ENCODE peak calls at places on chromosomes 2 and 18, in six cellular contexts. I is T follicular helper cell; P is activated T-cell treated with anti-CD3 and anti-CD28 coated beads, Interleukin-2, amount 50 U/mL, for 48 hours; J is G401; L is GM19239; H is K562. T is an unnamed sample.
A peak's percentile ranks its signal among the peaks of the same experiment; 100 is the strongest.

GRCh38 chr2:28842042-28842441 is 28.1 kb downstream of the TRMT61B start:
- DNase-seq in L (no peak), J (no peak), I (no peak), P (no peak), H (no peak), T (no peak)

GRCh38 chr2:120856421-120856862 is 120.8 kb downstream of the GLI2 start:
- DNase-seq in L (no peak), P (no peak), J (no peak), H (peak; percentile 24), I (no peak), T (no peak)

GRCh38 chr2:7730449-7730848 is 813.2 kb downstream of the RNF144A start:
- DNase-seq in I (no peak), P (no peak), H (no peak), L (no peak), J (no peak), T (no peak)

GRCh38 chr18:3261393-3262233 is at the start of gene MYL12B:
- DNase-seq in I (peak; percentile 67), J (peak; percentile 76), H (peak; percentile 80), P (peak; percentile 85), L (peak; percentile 69), T (peak; percentile 65)

GRCh38 chr2:113124181-113124961 is 3.0 kb upstream of the IL1RN start:
- DNase-seq in P (no peak), J (no peak), L (no peak), H (no peak), I (no peak), T (peak; percentile 43)

GRCh38 chr2:29309090-29310054 is 194.2 kb downstream of the CLIP4 start:
- DNase-seq in I (peak; percentile 24), J (peak; percentile 66), P (peak; percentile 40), L (peak; percentile 57), H (peak; percentile 58), T (peak; percentile 79)

GRCh38 chr2:158325031-158325781 is 131.3 kb downstream of the CCDC148 start:
- DNase-seq in L (no peak), H (no peak), P (no peak), J (no peak), I (no peak), T (no peak)

GRCh38 chr18:69817335-69817935 is 130.2 kb downstream of the CD226 start:
- DNase-seq in J (no peak), L (no peak), P (no peak), I (no peak), H (no peak), T (no peak)

GRCh38 chr2:65920659-65921058 is 488.3 kb upstream of the SPRED2 start:
- DNase-seq in I (no peak), H (no peak), P (no peak), L (no peak), J (no peak), T (no peak)

GRCh38 chr2:237213325-237214040 is 127.8 kb downstream of the COPS8 start:
- DNase-seq in I (no peak), L (no peak), J (no peak), H (no peak), P (no peak), T (no peak)

GRCh38 chr2:182057002-182057401 is 71.3 kb downstream of the PPP1R1C start:
- DNase-seq in I (no peak), P (no peak), H (no peak), L (no peak), J (peak; percentile 18), T (no peak)

GRCh38 chr2:85181093-85181685 is 48.0 kb downstream of the TCF7L1 start:
- DNase-seq in J (no peak), L (no peak), I (no peak), H (no peak), P (no peak), T (no peak)

GRCh38 chr2:16700566-16701259 is 35.1 kb upstream of the CYRIA start:
- DNase-seq in J (no peak), H (no peak), P (no peak), L (no peak), I (no peak), T (no peak)

GRCh38 chr2:238695538-238695937 is 152.3 kb upstream of the TWIST2 start:
- DNase-seq in H (no peak), P (no peak), I (no peak), J (peak; percentile 2), L (no peak), T (peak; percentile 4)

GRCh38 chr2:180573951-180574350 is 406.5 kb upstream of the UBE2E3 start:
- DNase-seq in L (no peak), I (no peak), P (no peak), H (no peak), J (no peak), T (no peak)

GRCh38 chr2:105950521-105951389 is 206.0 kb downstream of the NCK2 start:
- DNase-seq in L (no peak), H (no peak), I (no peak), J (no peak), P (no peak), T (no peak)

GRCh38 chr18:28802546-28802945 is 625.6 kb upstream of the CDH2 start:
- DNase-seq in P (no peak), L (no peak), I (no peak), H (no peak), J (no peak), T (no peak)

GRCh38 chr2:207227062-207227748 is 61.5 kb upstream of the KLF7 start:
- DNase-seq in L (no peak), P (no peak), J (peak; percentile 96), H (no peak), I (no peak), T (peak; percentile 88)

GRCh38 chr2:38622210-38622609 is 19.5 kb upstream of the HNRNPLL start:
- DNase-seq in P (no peak), H (no peak), I (no peak), J (no peak), L (no peak), T (peak; percentile 67)

GRCh38 chr2:53498210-53498609 is 269.4 kb upstream of the CHAC2 start:
- DNase-seq in L (no peak), P (no peak), H (no peak), J (no peak), I (no peak), T (peak; percentile 38)

GRCh38 chr2:85437488-85438290 is 19.2 kb downstream of the SH2D6 start:
- DNase-seq in J (peak; percentile 60), L (peak; percentile 85), P (peak; percentile 78), I (peak; percentile 61), H (peak; percentile 84), T (peak; percentile 80)

GRCh38 chr2:42025151-42025582 is 22.7 kb upstream of the PKDCC start:
- DNase-seq in I (no peak), H (no peak), L (no peak), J (no peak), P (no peak), T (no peak)

GRCh38 chr18:75124967-75125358 is 84.0 kb downstream of the PTGR3 start:
- DNase-seq in I (no peak), L (no peak), J (peak; percentile 92), H (no peak), P (no peak), T (no peak)

GRCh38 chr2:104863229-104863584 is 9.3 kb downstream of the POU3F3 start:
- DNase-seq in L (no peak), I (no peak), H (no peak), P (no peak), J (no peak), T (peak; percentile 26)

GRCh38 chr2:207115715-207116364 is 49.9 kb downstream of the KLF7 start:
- DNase-seq in J (no peak), P (no peak), H (no peak), I (no peak), L (no peak), T (peak; percentile 87)

GRCh38 chr2:70508711-70509462 is 44.7 kb downstream of the TGFA start:
- DNase-seq in J (no peak), I (no peak), P (no peak), H (no peak), L (no peak), T (no peak)

GRCh38 chr2:25545899-25546298 is 127.5 kb downstream of the DTNB start:
- DNase-seq in J (no peak), P (no peak), L (no peak), I (no peak), H (peak; percentile 15), T (no peak)

GRCh38 chr18:42310956-42311355 is 355.9 kb downstream of the PIK3C3 start:
- DNase-seq in L (no peak), I (no peak), P (no peak), H (no peak), J (no peak), T (no peak)

GRCh38 chr2:226850024-226850423 is 14.2 kb downstream of the RHBDD1 start:
- DNase-seq in H (no peak), L (no peak), I (no peak), P (no peak), J (no peak), T (no peak)